ENCODE peak calls at places on chromosome 18, in seven cellular contexts. C, A, E, S, J, O and H are unnamed samples.

GRCh38 chr18:78816114-78816513 is 163.5 kb upstream of the SALL3 start:
- DNase-seq in C (no peak), A (no peak), E (no peak), S (no peak), J (no peak), O (no peak), H (no peak)

GRCh38 chr18:36331541-36331971 is 34.0 kb downstream of the FHOD3 start:
- DNase-seq in C (no peak), A (no peak), E (no peak), S (no peak), J (no peak), O (no peak), H (no peak)

GRCh38 chr18:2848879-2849254 is 2.1 kb downstream of the EMILIN2 start:
- DNase-seq in C (no peak), A (no peak), E (no peak), S (no peak), J (no peak), O (no peak), H (no peak)

GRCh38 chr18:48360376-48361021 is 48.7 kb downstream of the ZBTB7C start:
- DNase-seq in C (no peak), A (no peak), E (no peak), S (no peak), J (no peak), O (no peak), H (no peak)

GRCh38 chr18:63951302-63951705 is 2.2 kb downstream of the HMSD start:
- DNase-seq in C (no peak), A (no peak), E (no peak), S (peak; percentile 66), J (no peak), O (no peak), H (no peak)

GRCh38 chr18:332721-333513 is 65.1 kb upstream of the THOC1 start:
- DNase-seq in C (no peak), A (no peak), E (no peak), S (no peak), J (no peak), O (peak; percentile 64), H (no peak)

GRCh38 chr18:48828713-48829442 is 121.9 kb downstream of the SMAD7 start:
- DNase-seq in C (no peak), A (no peak), E (no peak), S (peak; percentile 49), J (no peak), O (peak; percentile 7), H (no peak)

GRCh38 chr18:59959079-59959478 is 59.3 kb downstream of the PMAIP1 start:
- DNase-seq in C (no peak), A (no peak), E (no peak), S (no peak), J (no peak), O (no peak), H (no peak)

GRCh38 chr18:38586327-38586726 is 1020.7 kb upstream of the CELF4 start:
- DNase-seq in C (no peak), A (no peak), E (no peak), S (no peak), J (no peak), O (no peak), H (no peak)

GRCh38 chr18:69490072-69490471 is 89.4 kb downstream of the DOK6 start:
- DNase-seq in C (no peak), A (no peak), E (no peak), S (peak; percentile 11), J (no peak), O (no peak), H (no peak)

GRCh38 chr18:60082790-60083189 is 183.0 kb downstream of the PMAIP1 start:
- DNase-seq in C (no peak), A (peak; percentile 8), E (no peak), S (no peak), J (no peak), O (no peak), H (no peak)

GRCh38 chr18:25282282-25282681 is 69.7 kb downstream of the ZNF521 start:
- DNase-seq in C (no peak), A (no peak), E (no peak), S (no peak), J (no peak), O (peak; percentile 20), H (no peak)

GRCh38 chr18:41532344-41533086 is 422.5 kb upstream of the PIK3C3 start:
- DNase-seq in C (no peak), A (no peak), E (no peak), S (peak; percentile 43), J (no peak), O (no peak), H (peak; percentile 16)

GRCh38 chr18:395481-396250 is 104.8 kb downstream of the COLEC12 start:
- DNase-seq in C (no peak), A (no peak), E (no peak), S (peak; percentile 79), J (no peak), O (no peak), H (no peak)

GRCh38 chr18:39523281-39523680 is 1957.7 kb upstream of the CELF4 start:
- DNase-seq in C (no peak), A (no peak), E (no peak), S (no peak), J (no peak), O (no peak), H (no peak)

DNA sequence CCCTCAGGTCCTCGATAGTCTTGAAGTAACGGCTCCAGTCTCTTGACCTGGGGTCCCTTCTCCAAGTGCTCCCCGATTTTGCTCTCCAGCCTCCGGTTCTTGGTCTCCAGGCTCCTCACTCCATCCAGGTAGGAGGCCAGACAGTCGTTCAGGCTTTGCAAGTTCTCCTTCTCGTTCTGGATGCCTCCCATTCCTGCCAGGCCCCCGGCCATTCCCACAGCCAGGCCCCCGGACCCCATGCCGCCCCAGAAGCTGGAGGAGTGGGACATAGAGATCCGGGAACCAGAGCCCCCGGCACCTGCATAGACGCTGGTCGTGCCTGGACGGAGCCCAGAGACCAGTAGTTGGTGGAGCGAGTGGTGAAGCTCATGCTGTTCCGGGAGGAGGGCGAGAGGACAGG is 29.0 kb upstream of the RAB31 start:
- DNase-seq in C (no peak), A (no peak), E (no peak), S (no peak), J (no peak), O (no peak), H (no peak)
- H3K4me3 ChIP-seq in C (no peak overlapping the region), A (no peak overlapping the region), E (no peak overlapping the region), S (no peak overlapping the region), J (no peak overlapping the region), O (no peak overlapping the region), H (no peak overlapping the region)

DNA sequence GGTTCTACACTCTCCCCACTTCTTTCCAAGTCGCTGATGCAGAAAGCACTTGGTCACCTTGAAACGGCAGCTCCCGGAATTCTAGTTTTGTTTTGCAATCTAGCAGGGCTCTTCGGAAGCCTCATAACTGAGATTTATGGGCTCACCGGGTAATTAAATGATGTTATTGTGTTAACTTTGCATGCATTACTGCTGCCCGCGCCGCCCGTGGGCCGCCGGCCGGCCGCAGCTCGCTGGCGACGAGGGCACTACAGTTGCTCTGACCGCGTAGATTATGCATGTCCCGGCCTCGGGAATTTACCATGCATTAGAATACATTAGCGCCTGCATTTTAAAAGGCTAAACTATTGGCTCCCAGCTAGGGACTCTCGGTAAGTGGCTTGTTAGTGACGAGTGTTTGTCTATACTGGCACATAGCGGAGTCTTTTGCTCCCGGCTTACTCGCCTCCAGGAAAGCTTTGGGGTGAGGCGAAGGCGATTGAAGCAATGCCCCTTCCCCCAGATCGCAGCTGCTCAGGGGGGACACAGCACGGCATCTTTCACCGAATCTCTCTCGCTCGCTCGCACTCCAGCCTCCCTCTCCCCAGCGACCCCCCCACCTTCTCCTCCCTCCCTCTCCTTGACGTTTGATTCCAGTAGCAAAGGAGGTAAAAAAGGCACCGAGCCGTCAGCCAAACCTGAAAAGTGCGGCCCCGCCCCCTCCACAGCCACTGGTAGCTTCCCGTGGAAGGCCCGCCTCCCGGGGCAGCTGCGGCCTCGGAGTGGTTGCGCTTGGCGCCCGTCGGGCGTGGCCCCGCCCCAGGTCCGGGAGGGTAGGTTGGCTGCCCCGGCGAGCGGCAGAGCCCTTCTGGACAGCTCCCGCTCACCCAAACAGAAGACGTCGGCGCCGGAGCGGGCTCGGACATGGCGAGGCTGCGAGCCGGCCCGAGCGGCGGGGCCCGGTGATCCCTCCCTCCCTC is at the start of gene ONECUT2:
- DNase-seq in C (peak; percentile 28), A (no peak), E (peak; percentile 59), S (peak; percentile 97), J (peak; percentile 26), O (peak; percentile 91), H (no peak)
- H3K4me1 ChIP-seq in C (peaks cover 12% of the 10 kb centered on the region), A (no peaks in the 10 kb centered on the region), E (peaks cover 46% of the 10 kb centered on the region), S (peaks cover 18% of the 10 kb centered on the region), J (peaks cover 26% of the 10 kb centered on the region), O (peaks cover 42% of the 10 kb centered on the region), H (peaks cover 9% of the 10 kb centered on the region)

DNA sequence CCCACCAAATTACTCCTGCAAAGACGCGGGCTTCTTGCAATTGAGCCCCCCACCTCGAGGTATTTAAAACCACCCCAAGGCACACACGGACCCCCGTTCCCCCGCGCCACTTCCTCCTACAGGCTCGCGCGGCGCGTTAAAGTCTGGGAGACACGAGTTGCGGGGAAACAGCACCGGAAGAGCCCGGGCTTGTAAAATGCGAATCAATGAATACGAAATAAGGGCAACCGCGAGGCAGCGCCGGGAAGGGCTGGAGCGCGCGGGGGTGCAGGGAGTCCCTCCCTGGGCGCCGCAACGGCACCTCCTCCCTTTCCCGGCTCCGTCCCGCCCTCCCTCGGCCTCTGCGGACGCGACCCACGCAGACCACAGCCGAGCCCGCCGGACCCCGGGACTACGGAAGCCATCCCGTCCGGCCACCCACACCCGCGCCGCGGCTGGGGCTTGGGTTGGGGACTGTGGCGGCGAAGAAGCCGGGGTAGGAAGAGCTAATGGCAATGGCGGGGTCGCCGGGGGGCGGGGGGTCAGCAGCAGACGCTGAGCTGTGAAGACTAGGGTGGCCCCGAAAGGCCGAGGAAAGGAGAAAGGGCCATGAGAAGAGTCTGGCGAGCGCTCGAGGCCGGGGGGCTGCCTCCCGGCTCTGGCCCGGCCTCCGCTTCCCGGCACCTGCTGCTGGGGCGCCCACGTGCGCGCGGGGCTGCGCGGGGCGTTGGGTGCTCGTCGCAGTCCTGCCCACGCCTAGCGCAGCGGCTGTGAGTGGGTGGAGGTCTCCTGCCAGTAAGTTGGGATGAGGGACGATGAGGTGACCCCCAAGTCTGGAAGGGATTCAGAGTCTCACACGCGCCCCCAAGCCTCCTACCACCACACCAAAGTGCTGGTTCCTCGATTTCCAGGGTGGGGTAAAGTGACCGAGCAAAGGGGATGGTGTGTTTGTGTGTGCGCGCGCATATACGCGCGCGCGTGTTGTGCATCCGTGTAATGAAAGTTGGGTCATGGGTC is 1.2 kb upstream of the NETO1 start:
- DNase-seq in C (no peak), A (no peak), E (no peak), S (peak; percentile 44), J (no peak), O (no peak), H (no peak)
- H3K4me3 ChIP-seq in C (no peak overlapping the region), A (no peak overlapping the region), E (peak overlapping the region; percentile 47), S (peak overlapping the region; percentile 51), J (no peak overlapping the region), O (peak overlapping the region; percentile 31), H (peak overlapping the region; percentile 78)

GRCh38 chr18:23583071-23583865 is 3.0 kb downstream of the NPC1 start:
- DNase-seq in C (no peak), A (no peak), E (no peak), S (no peak), J (no peak), O (no peak), H (no peak)

GRCh38 chr18:23575309-23575651 is 11.0 kb downstream of the NPC1 start:
- DNase-seq in C (no peak), A (no peak), E (no peak), S (no peak), J (no peak), O (no peak), H (no peak)

GRCh38 chr18:23578067-23578705 is 8.1 kb downstream of the NPC1 start:
- DNase-seq in C (no peak), A (no peak), E (no peak), S (no peak), J (no peak), O (no peak), H (no peak)

GRCh38 chr18:23580677-23581367 is 5.5 kb downstream of the NPC1 start:
- DNase-seq in C (no peak), A (no peak), E (no peak), S (no peak), J (no peak), O (no peak), H (no peak)

GRCh38 chr18:23578891-23579653 is 7.2 kb downstream of the NPC1 start:
- DNase-seq in C (no peak), A (no peak), E (no peak), S (peak; percentile 7), J (no peak), O (no peak), H (no peak)
- H3K4me1 ChIP-seq in C (peaks cover 56% of the 10 kb centered on the region), A (peaks cover 10% of the 10 kb centered on the region), E (peaks cover 51% of the 10 kb centered on the region), S (peaks cover 11% of the 10 kb centered on the region), J (peaks cover 23% of the 10 kb centered on the region), O (peaks cover 19% of the 10 kb centered on the region), H (peaks cover 1% of the 10 kb centered on the region)